ENCODE peak calls at places on chromosomes 16 and 17, in seven cellular contexts. One of them, this sample, is unnamed.

GRCh38 chr16:56807011-56807675 is 57.9 kb upstream of the SLC12A3 start:
- DNase-seq in stomach: no peak
- DNase-seq in SK-N-SH: no peak
- DNase-seq in HCT116: no peak
- DNase-seq in endothelial cell of umbilical vein: peak; percentile 81
- DNase-seq in transverse colon: no peak
- DNase-seq in K562: no peak
- DNase-seq in this sample: peak; percentile 53

GRCh38 chr17:61454095-61454931 is 2.1 kb downstream of the TBX4 start:
- DNase-seq in K562: no peak
- DNase-seq in stomach: no peak
- DNase-seq in transverse colon: no peak
- DNase-seq in SK-N-SH: no peak
- DNase-seq in HCT116: no peak
- DNase-seq in endothelial cell of umbilical vein: no peak
- DNase-seq in this sample: no peak

GRCh38 chr17:44769647-44770084 is 10.9 kb downstream of the ADAM11 start:
- DNase-seq in SK-N-SH: no peak
- DNase-seq in endothelial cell of umbilical vein: no peak
- DNase-seq in K562: no peak
- DNase-seq in HCT116: no peak
- DNase-seq in transverse colon: no peak
- DNase-seq in stomach: no peak
- DNase-seq in this sample: no peak

GRCh38 chr16:48434653-48435318 is 49.6 kb upstream of the SIAH1 start:
- DNase-seq in HCT116: no peak
- DNase-seq in SK-N-SH: no peak
- DNase-seq in K562: no peak
- DNase-seq in endothelial cell of umbilical vein: no peak
- DNase-seq in stomach: no peak
- DNase-seq in transverse colon: no peak
- DNase-seq in this sample: no peak

GRCh38 chr17:3697157-3697515 is 1.2 kb upstream of the P2RX5 start:
- DNase-seq in endothelial cell of umbilical vein: no peak
- DNase-seq in HCT116: no peak
- DNase-seq in SK-N-SH: no peak
- DNase-seq in stomach: no peak
- DNase-seq in transverse colon: no peak
- DNase-seq in K562: no peak
- DNase-seq in this sample: no peak

GRCh38 chr17:64205804-64206203 is 57.3 kb downstream of the TEX2 start:
- DNase-seq in HCT116: no peak
- DNase-seq in stomach: no peak
- DNase-seq in K562: no peak
- DNase-seq in transverse colon: no peak
- DNase-seq in endothelial cell of umbilical vein: no peak
- DNase-seq in SK-N-SH: no peak
- DNase-seq in this sample: no peak

GRCh38 chr16:86258713-86259112 is 251.6 kb upstream of the FOXF1 start:
- DNase-seq in stomach: no peak
- DNase-seq in transverse colon: no peak
- DNase-seq in SK-N-SH: no peak
- DNase-seq in endothelial cell of umbilical vein: no peak
- DNase-seq in HCT116: no peak
- DNase-seq in K562: no peak
- DNase-seq in this sample: no peak

GRCh38 chr17:6269474-6269873 is 165.4 kb downstream of the AIPL1 start:
- DNase-seq in HCT116: peak; percentile 6
- DNase-seq in stomach: no peak
- DNase-seq in K562: peak; percentile 20
- DNase-seq in transverse colon: peak; percentile 10
- DNase-seq in SK-N-SH: no peak
- DNase-seq in endothelial cell of umbilical vein: peak; percentile 60
- DNase-seq in this sample: no peak

GRCh38 chr16:83966153-83966696 is 1.8 kb upstream of the NECAB2 start:
- DNase-seq in endothelial cell of umbilical vein: no peak
- DNase-seq in stomach: no peak
- DNase-seq in HCT116: no peak
- DNase-seq in SK-N-SH: no peak
- DNase-seq in K562: no peak
- DNase-seq in transverse colon: no peak
- DNase-seq in this sample: no peak

GRCh38 chr16:3546990-3547682 is 30.1 kb downstream of the NLRC3 start:
- DNase-seq in HCT116: no peak
- DNase-seq in transverse colon: no peak
- DNase-seq in endothelial cell of umbilical vein: no peak
- DNase-seq in SK-N-SH: no peak
- DNase-seq in stomach: no peak
- DNase-seq in K562: no peak
- DNase-seq in this sample: no peak

GRCh38 chr16:89444151-89444723 is 46.1 kb downstream of the ANKRD11 start:
- DNase-seq in K562: no peak
- DNase-seq in SK-N-SH: no peak
- DNase-seq in endothelial cell of umbilical vein: no peak
- DNase-seq in transverse colon: no peak
- DNase-seq in stomach: no peak
- DNase-seq in HCT116: no peak
- DNase-seq in this sample: no peak

GRCh38 chr17:13346592-13346991 is 255.1 kb downstream of the HS3ST3A1 start:
- DNase-seq in SK-N-SH: no peak
- DNase-seq in transverse colon: no peak
- DNase-seq in endothelial cell of umbilical vein: no peak
- DNase-seq in stomach: no peak
- DNase-seq in K562: no peak
- DNase-seq in HCT116: no peak
- DNase-seq in this sample: no peak

GRCh38 chr16:85639529-85640253 is 26.6 kb downstream of the GSE1 start:
- DNase-seq in K562: no peak
- DNase-seq in transverse colon: no peak
- DNase-seq in endothelial cell of umbilical vein: no peak
- DNase-seq in SK-N-SH: peak; percentile 92
- DNase-seq in HCT116: no peak
- DNase-seq in stomach: peak; percentile 78
- DNase-seq in this sample: peak; percentile 67

GRCh38 chr17:38749222-38750043 is 1.3 kb upstream of the PCGF2 start:
- DNase-seq in transverse colon: peak; percentile 84
- DNase-seq in HCT116: peak; percentile 56
- DNase-seq in K562: peak; percentile 65
- DNase-seq in SK-N-SH: peak; percentile 65
- DNase-seq in endothelial cell of umbilical vein: peak; percentile 65
- DNase-seq in stomach: peak; percentile 81
- DNase-seq in this sample: peak; percentile 86

GRCh38 chr16:69523571-69523970 is 42.2 kb upstream of the NFAT5 start:
- DNase-seq in stomach: no peak
- DNase-seq in K562: no peak
- DNase-seq in endothelial cell of umbilical vein: no peak
- DNase-seq in HCT116: no peak
- DNase-seq in SK-N-SH: no peak
- DNase-seq in transverse colon: peak; percentile 84
- DNase-seq in this sample: no peak

DNA sequence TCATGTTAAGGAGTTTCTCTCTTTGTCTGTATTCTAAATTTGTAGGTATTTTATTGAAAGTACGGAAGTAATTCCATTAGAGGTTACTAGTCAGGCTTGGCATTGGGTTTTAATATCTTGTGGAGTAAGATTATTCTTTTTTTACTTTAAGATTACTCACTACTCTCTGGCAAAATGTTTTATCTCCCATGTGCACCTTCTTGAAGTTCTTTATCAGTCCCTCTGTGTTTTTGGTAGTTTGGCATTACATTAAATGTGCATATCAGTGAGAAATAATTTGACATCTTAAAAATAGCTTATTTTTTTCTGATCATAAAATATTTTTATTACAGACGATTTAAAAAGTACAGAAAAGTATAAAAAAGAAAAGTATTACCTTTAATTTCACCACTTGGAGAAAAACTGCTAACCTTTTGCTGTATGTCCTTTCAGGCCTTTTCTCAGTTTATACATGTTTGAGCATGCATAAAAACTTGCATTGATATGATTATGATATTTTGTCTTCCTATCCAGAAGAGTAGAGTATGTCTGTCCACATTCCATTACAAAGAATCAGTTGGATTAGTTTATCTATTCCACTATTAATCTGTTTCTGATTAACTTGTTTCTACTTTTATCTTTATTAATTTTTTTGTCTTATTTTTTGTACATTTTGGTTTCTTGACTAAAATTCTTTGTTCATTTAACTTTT is 198.3 kb downstream of the SPECC1 start:
- DNase-seq in SK-N-SH: no peak
- DNase-seq in K562: no peak
- DNase-seq in HCT116: no peak
- DNase-seq in transverse colon: no peak
- DNase-seq in endothelial cell of umbilical vein: no peak
- DNase-seq in stomach: no peak
- DNase-seq in this sample: no peak
- H3K4me3 ChIP-seq in SK-N-SH: no peak overlapping the region
- H3K4me3 ChIP-seq in K562: no peak overlapping the region
- H3K4me3 ChIP-seq in HCT116: no peak overlapping the region
- H3K4me3 ChIP-seq in transverse colon: no peak overlapping the region
- H3K4me3 ChIP-seq in endothelial cell of umbilical vein: no peak overlapping the region
- H3K4me3 ChIP-seq in stomach: no peak overlapping the region
- H3K4me3 ChIP-seq in this sample: no peak overlapping the region

GRCh38 chr17:73647767-73648542 is 3.7 kb upstream of the SDK2 start:
- DNase-seq in transverse colon: no peak
- DNase-seq in HCT116: no peak
- DNase-seq in K562: no peak
- DNase-seq in stomach: peak; percentile 18
- DNase-seq in SK-N-SH: no peak
- DNase-seq in endothelial cell of umbilical vein: no peak
- DNase-seq in this sample: no peak

GRCh38 chr17:73648543-73648820 is 4.2 kb upstream of the SDK2 start:
- DNase-seq in stomach: peak; percentile 14
- DNase-seq in HCT116: no peak
- DNase-seq in SK-N-SH: no peak
- DNase-seq in transverse colon: no peak
- DNase-seq in endothelial cell of umbilical vein: no peak
- DNase-seq in K562: no peak
- DNase-seq in this sample: no peak

GRCh38 chr17:73650617-73651200 is 6.5 kb upstream of the SDK2 start:
- DNase-seq in transverse colon: peak; percentile 74
- DNase-seq in SK-N-SH: no peak
- DNase-seq in stomach: no peak
- DNase-seq in HCT116: no peak
- DNase-seq in K562: no peak
- DNase-seq in endothelial cell of umbilical vein: no peak
- DNase-seq in this sample: no peak

GRCh38 chr17:73648974-73649373 is 4.7 kb upstream of the SDK2 start:
- DNase-seq in transverse colon: no peak
- DNase-seq in stomach: no peak
- DNase-seq in K562: no peak
- DNase-seq in HCT116: no peak
- DNase-seq in endothelial cell of umbilical vein: no peak
- DNase-seq in SK-N-SH: peak; percentile 69
- DNase-seq in this sample: no peak

GRCh38 chr17:73650147-73650546 is 5.9 kb upstream of the SDK2 start:
- DNase-seq in endothelial cell of umbilical vein: no peak
- DNase-seq in SK-N-SH: peak; percentile 63
- DNase-seq in K562: no peak
- DNase-seq in HCT116: no peak
- DNase-seq in stomach: no peak
- DNase-seq in transverse colon: peak; percentile 52
- DNase-seq in this sample: no peak
- TF ChIP-seq CTCF in endothelial cell of umbilical vein: no peak
- TF ChIP-seq CTCF in SK-N-SH: no peak
- TF ChIP-seq CTCF in K562: peak; percentile 15
- TF ChIP-seq CTCF in HCT116: peak; percentile 53
- TF ChIP-seq CTCF in stomach: no peak
- TF ChIP-seq CTCF in transverse colon: peak; percentile 48
- TF ChIP-seq CTCF in this sample: peak; percentile 19

GRCh38 chr17:50955160-50955559 is 89.0 kb upstream of the TOB1 start:
- DNase-seq in stomach: no peak
- DNase-seq in transverse colon: no peak
- DNase-seq in HCT116: no peak
- DNase-seq in SK-N-SH: no peak
- DNase-seq in endothelial cell of umbilical vein: no peak
- DNase-seq in K562: no peak
- DNase-seq in this sample: no peak

GRCh38 chr17:50956750-50957523 is 90.8 kb upstream of the TOB1 start:
- DNase-seq in transverse colon: peak; percentile 68
- DNase-seq in stomach: peak; percentile 69
- DNase-seq in K562: peak; percentile 76
- DNase-seq in HCT116: peak; percentile 31
- DNase-seq in endothelial cell of umbilical vein: peak; percentile 44
- DNase-seq in SK-N-SH: peak; percentile 75
- DNase-seq in this sample: peak; percentile 56

GRCh38 chr17:50956409-50956749 is 90.2 kb upstream of the TOB1 start:
- DNase-seq in SK-N-SH: no peak
- DNase-seq in endothelial cell of umbilical vein: no peak
- DNase-seq in transverse colon: no peak
- DNase-seq in stomach: no peak
- DNase-seq in K562: no peak
- DNase-seq in HCT116: no peak
- DNase-seq in this sample: no peak

GRCh38 chr17:50954641-50955121 is 88.5 kb upstream of the TOB1 start:
- DNase-seq in SK-N-SH: no peak
- DNase-seq in HCT116: no peak
- DNase-seq in K562: no peak
- DNase-seq in transverse colon: no peak
- DNase-seq in endothelial cell of umbilical vein: no peak
- DNase-seq in stomach: no peak
- DNase-seq in this sample: no peak

DNA sequence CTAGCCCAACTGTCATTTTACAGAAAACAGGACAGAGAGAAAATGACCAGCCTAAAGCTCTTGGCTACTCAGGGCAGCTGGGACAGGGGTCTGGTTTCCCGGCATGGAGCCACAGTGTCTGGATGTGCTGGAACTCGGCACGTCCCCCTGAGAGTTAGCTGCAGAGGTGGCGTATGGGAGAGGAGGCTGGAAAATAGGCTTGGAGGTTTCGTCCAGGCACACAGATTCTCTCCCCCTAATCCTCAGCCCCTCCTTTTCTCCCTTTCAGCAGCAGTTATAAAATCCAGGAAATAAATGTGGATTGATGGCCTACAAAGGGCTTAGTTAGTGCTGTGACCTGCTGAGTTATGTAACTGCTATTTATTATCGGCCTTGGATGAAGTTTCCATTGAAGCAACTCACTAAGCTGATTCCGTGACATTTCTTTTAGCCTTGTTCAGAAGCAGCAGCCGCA is 89.5 kb upstream of the TOB1 start:
- DNase-seq in endothelial cell of umbilical vein: no peak
- DNase-seq in transverse colon: no peak
- DNase-seq in SK-N-SH: peak; percentile 80
- DNase-seq in HCT116: no peak
- DNase-seq in stomach: no peak
- DNase-seq in K562: no peak
- DNase-seq in this sample: no peak
- TF ChIP-seq POLR2AphosphoS5 in endothelial cell of umbilical vein: no peak
- TF ChIP-seq POLR2AphosphoS5 in transverse colon: no peak
- TF ChIP-seq POLR2AphosphoS5 in SK-N-SH: no peak
- TF ChIP-seq POLR2AphosphoS5 in HCT116: no peak
- TF ChIP-seq POLR2AphosphoS5 in stomach: no peak
- TF ChIP-seq POLR2AphosphoS5 in K562: no peak
- TF ChIP-seq POLR2AphosphoS5 in this sample: no peak

DNA sequence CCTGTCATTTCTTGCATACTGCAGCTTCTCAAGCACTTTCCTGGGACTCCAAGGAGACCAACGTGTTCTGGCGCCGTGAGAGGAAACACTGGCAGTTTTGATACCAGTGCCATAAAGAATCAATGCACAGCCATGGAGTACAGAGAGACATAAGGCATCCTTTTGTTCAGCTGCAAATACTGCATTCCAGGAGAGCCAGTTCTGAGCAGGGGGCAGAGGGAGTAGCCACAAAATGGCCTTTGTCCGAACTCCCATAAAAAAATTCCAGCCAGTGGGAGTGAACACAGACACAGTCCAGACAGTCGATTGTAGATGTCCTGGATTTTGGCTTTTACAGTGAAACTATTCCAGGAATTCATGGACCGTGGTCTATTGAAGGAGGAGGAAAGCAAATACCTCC is 36.2 kb upstream of the TEKT3 start:
- DNase-seq in SK-N-SH: no peak
- DNase-seq in K562: no peak
- DNase-seq in HCT116: peak; percentile 10
- DNase-seq in transverse colon: no peak
- DNase-seq in endothelial cell of umbilical vein: no peak
- DNase-seq in stomach: no peak
- DNase-seq in this sample: no peak
- H3K4me3 ChIP-seq in SK-N-SH: no peak overlapping the region
- H3K4me3 ChIP-seq in K562: no peak overlapping the region
- H3K4me3 ChIP-seq in HCT116: no peak overlapping the region
- H3K4me3 ChIP-seq in transverse colon: no peak overlapping the region
- H3K4me3 ChIP-seq in endothelial cell of umbilical vein: no peak overlapping the region
- H3K4me3 ChIP-seq in stomach: no peak overlapping the region
- H3K4me3 ChIP-seq in this sample: no peak overlapping the region